ENCODE peak calls at places on chromosomes 5 and 9, in eight cellular contexts. M is lower lobe of right lung, K is fibroblast of pulmonary artery, C is COLO829, U is ovary, N is uterus, W is NCI-H69, O is fibroblast of lung. H is an unnamed sample.

GRCh38 chr5:30498972-30499371 is 694.5 kb upstream of the CDH6 start:
- DNase-seq in M (no peak), K (no peak), C (no peak), U (no peak), N (no peak), W (no peak), O (no peak), H (no peak)

GRCh38 chr5:150073677-150074076 is 12.7 kb downstream of the CSF1R start:
- DNase-seq in M (no peak), K (no peak), C (no peak), U (no peak), N (peak; percentile 0), W (no peak), O (no peak), H (peak; percentile 4)

GRCh38 chr9:134707031-134707680 is 65.6 kb downstream of the COL5A1 start:
- DNase-seq in M (no peak), K (peak; percentile 90), C (no peak), U (peak; percentile 92), N (peak; percentile 93), W (peak; percentile 97), O (peak; percentile 92), H (no peak)

GRCh38 chr9:129172816-129173215 is 5.2 kb downstream of the IER5L start:
- DNase-seq in M (no peak), K (no peak), C (no peak), U (peak; percentile 45), N (no peak), W (no peak), O (no peak), H (no peak)

GRCh38 chr5:60829490-60830266 is 14.4 kb downstream of the ELOVL7 start:
- DNase-seq in M (no peak), K (no peak), C (no peak), U (no peak), N (no peak), W (peak; percentile 11), O (no peak), H (no peak)

GRCh38 chr5:30749971-30750370 is 443.5 kb upstream of the CDH6 start:
- DNase-seq in M (no peak), K (no peak), C (no peak), U (no peak), N (no peak), W (no peak), O (no peak), H (no peak)

GRCh38 chr5:173161148-173161547 is 16.8 kb downstream of the BNIP1 start:
- DNase-seq in M (no peak), K (no peak), C (no peak), U (no peak), N (no peak), W (no peak), O (no peak), H (no peak)

GRCh38 chr5:142438573-142438972 is 113.8 kb upstream of the SPRY4 start:
- DNase-seq in M (no peak), K (no peak), C (no peak), U (no peak), N (no peak), W (no peak), O (no peak), H (no peak)

GRCh38 chr5:151023047-151023615 is 2.7 kb downstream of the GPX3 start:
- DNase-seq in M (peak; percentile 55), K (peak; percentile 76), C (no peak), U (peak; percentile 73), N (peak; percentile 77), W (no peak), O (peak; percentile 85), H (no peak)

GRCh38 chr9:133635098-133635497 is 1.1 kb upstream of the DBH start:
- DNase-seq in M (no peak), K (no peak), C (no peak), U (no peak), N (no peak), W (no peak), O (no peak), H (no peak)

GRCh38 chr9:129823163-129823933 is 588 bp downstream of the TOR1A start:
- DNase-seq in M (peak; percentile 55), K (peak; percentile 37), C (no peak), U (no peak), N (no peak), W (peak; percentile 32), O (peak; percentile 42), H (no peak)

GRCh38 chr5:51960617-51961115 is 577.4 kb downstream of the ISL1 start:
- DNase-seq in M (no peak), K (peak; percentile 0), C (peak; percentile 1), U (no peak), N (no peak), W (peak; percentile 85), O (peak; percentile 0), H (no peak)

GRCh38 chr5:14062178-14062577 is 81.0 kb upstream of the TRIO start:
- DNase-seq in M (no peak), K (no peak), C (no peak), U (no peak), N (no peak), W (no peak), O (no peak), H (no peak)

GRCh38 chr5:125152461-125153189 is 406.2 kb upstream of the ZNF608 start:
- DNase-seq in M (no peak), K (no peak), C (no peak), U (no peak), N (no peak), W (no peak), O (no peak), H (no peak)

GRCh38 chr5:176360894-176361436 is 599 bp downstream of the KIAA1191 start:
- DNase-seq in M (no peak), K (peak; percentile 13), C (no peak), U (no peak), N (no peak), W (no peak), O (no peak), H (no peak)

H was measured in type B pancreatic cell.